ENCODE peak calls at places on chromosome 6, in four cellular contexts. One of them, this sample, is unnamed.

GRCh38 chr6:5174756-5175155 is 86.0 kb downstream of the LYRM4 start:
- DNase-seq in WTC11: no peak
- DNase-seq in HepG2: no peak
- DNase-seq in K562: no peak
- DNase-seq in this sample: no peak

GRCh38 chr6:15427360-15428070 is 181.6 kb downstream of the JARID2 start:
- DNase-seq in WTC11: no peak
- DNase-seq in HepG2: no peak
- DNase-seq in K562: no peak
- DNase-seq in this sample: no peak

GRCh38 chr6:12024715-12025434 is 12.8 kb downstream of the HIVEP1 start:
- DNase-seq in WTC11: no peak
- DNase-seq in HepG2: no peak
- DNase-seq in K562: no peak
- DNase-seq in this sample: no peak

GRCh38 chr6:25227854-25228253 is 51.3 kb upstream of the CARMIL1 start:
- DNase-seq in WTC11: no peak
- DNase-seq in HepG2: no peak
- DNase-seq in K562: no peak
- DNase-seq in this sample: no peak

GRCh38 chr6:96015791-96016776 is at the start of gene FUT9:
- DNase-seq in WTC11: peak
- DNase-seq in HepG2: no peak
- DNase-seq in K562: no peak
- DNase-seq in this sample: no peak

GRCh38 chr6:47512872-47513271 is 35.3 kb downstream of the CD2AP start:
- DNase-seq in WTC11: no peak
- DNase-seq in HepG2: no peak
- DNase-seq in K562: no peak
- DNase-seq in this sample: peak

GRCh38 chr6:25883991-25884390 is 9.9 kb upstream of the SLC17A3 start:
- DNase-seq in WTC11: no peak
- DNase-seq in HepG2: peak
- DNase-seq in K562: no peak
- DNase-seq in this sample: peak

GRCh38 chr6:123716506-123716905 is 79.8 kb upstream of the TRDN start:
- DNase-seq in WTC11: no peak
- DNase-seq in HepG2: no peak
- DNase-seq in K562: no peak
- DNase-seq in this sample: peak

GRCh38 chr6:34202329-34203201 is 34.1 kb upstream of the HMGA1 start:
- DNase-seq in WTC11: peak
- DNase-seq in HepG2: no peak
- DNase-seq in K562: peak
- DNase-seq in this sample: no peak

GRCh38 chr6:129929433-129929832 is 68.3 kb upstream of the TMEM244 start:
- DNase-seq in WTC11: no peak
- DNase-seq in HepG2: no peak
- DNase-seq in K562: no peak
- DNase-seq in this sample: no peak

GRCh38 chr6:134379086-134379485 is 61.2 kb upstream of the SGK1 start:
- DNase-seq in WTC11: peak
- DNase-seq in HepG2: no peak
- DNase-seq in K562: peak
- DNase-seq in this sample: no peak

GRCh38 chr6:63573899-63574553 is 1.7 kb downstream of the LOC128125822 start:
- DNase-seq in WTC11: peak
- DNase-seq in HepG2: peak
- DNase-seq in K562: peak
- DNase-seq in this sample: peak

GRCh38 chr6:31114540-31114876 is at the start of gene PSORS1C1:
- DNase-seq in WTC11: no peak
- DNase-seq in HepG2: peak
- DNase-seq in K562: no peak
- DNase-seq in this sample: peak

GRCh38 chr6:35318200-35318844 is 20.7 kb downstream of the DEF6 start:
- DNase-seq in WTC11: peak
- DNase-seq in HepG2: peak
- DNase-seq in K562: peak
- DNase-seq in this sample: peak

GRCh38 chr6:11309947-11310665 is 77.6 kb upstream of the NEDD9 start:
- DNase-seq in WTC11: peak
- DNase-seq in HepG2: no peak
- DNase-seq in K562: no peak
- DNase-seq in this sample: no peak

GRCh38 chr6:42359021-42359420 is 92.7 kb downstream of the TRERF1 start:
- DNase-seq in WTC11: no peak
- DNase-seq in HepG2: no peak
- DNase-seq in K562: no peak
- DNase-seq in this sample: peak

GRCh38 chr6:7787731-7788130 is 61.8 kb downstream of the BMP6 start:
- DNase-seq in WTC11: no peak
- DNase-seq in HepG2: no peak
- DNase-seq in K562: no peak
- DNase-seq in this sample: no peak

GRCh38 chr6:119423996-119424395 is 74.4 kb upstream of the MAN1A1 start:
- DNase-seq in WTC11: no peak
- DNase-seq in HepG2: no peak
- DNase-seq in K562: no peak
- DNase-seq in this sample: no peak

GRCh38 chr6:119430820-119431219 is 81.3 kb upstream of the MAN1A1 start:
- DNase-seq in WTC11: no peak
- DNase-seq in HepG2: no peak
- DNase-seq in K562: no peak
- DNase-seq in this sample: no peak

GRCh38 chr6:119431799-119432198 is 82.2 kb upstream of the MAN1A1 start:
- DNase-seq in WTC11: no peak
- DNase-seq in HepG2: no peak
- DNase-seq in K562: no peak
- DNase-seq in this sample: no peak

GRCh38 chr6:119428647-119429046 is 79.1 kb upstream of the MAN1A1 start:
- DNase-seq in WTC11: no peak
- DNase-seq in HepG2: no peak
- DNase-seq in K562: peak
- DNase-seq in this sample: no peak

GRCh38 chr6:119426619-119427018 is 77.1 kb upstream of the MAN1A1 start:
- DNase-seq in WTC11: no peak
- DNase-seq in HepG2: no peak
- DNase-seq in K562: no peak
- DNase-seq in this sample: no peak
- TF ChIP-seq HMGXB4 in WTC11: no peak
- TF ChIP-seq HMGXB4 in HepG2: no peak
- TF ChIP-seq HMGXB4 in K562: no peak
- TF ChIP-seq HMGXB4 in this sample: no peak

DNA sequence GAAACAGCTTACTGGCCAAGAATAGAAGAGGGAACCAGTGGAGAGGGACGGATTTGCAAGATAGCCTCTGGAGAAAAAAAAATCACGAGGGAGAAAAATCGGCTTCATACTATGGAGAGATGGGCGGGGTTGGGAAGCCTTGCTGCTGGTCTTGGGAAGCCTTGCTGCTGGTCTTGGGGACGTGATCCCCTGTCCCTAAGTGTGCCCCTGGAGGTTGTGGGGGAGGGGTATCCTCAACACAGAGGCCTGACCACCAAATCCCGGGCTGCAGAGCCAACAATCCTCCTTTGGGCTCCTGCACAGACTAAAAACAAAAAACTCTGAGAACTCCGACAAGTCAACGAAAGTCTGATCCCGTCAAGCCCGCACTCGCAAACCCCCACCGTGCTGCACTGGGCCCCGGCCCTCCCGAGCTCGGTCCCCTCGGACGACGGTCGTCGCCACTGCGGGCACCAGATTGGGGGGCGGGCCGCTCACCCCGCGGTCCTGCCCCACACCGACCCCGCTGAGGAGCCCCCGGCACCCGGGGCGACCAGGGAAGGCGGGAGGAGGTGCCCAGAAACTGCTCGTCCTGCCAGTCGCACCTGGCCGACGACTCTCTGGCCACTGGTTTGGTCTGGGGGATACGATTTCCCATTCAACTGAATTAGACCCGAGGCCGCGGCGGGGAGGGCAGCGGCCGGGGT is 720 bp downstream of the MAP7 start:
- DNase-seq in WTC11: peak
- DNase-seq in HepG2: no peak
- DNase-seq in K562: peak
- DNase-seq in this sample: peak
- TF ChIP-seq HMGXB4 in WTC11: no peak
- TF ChIP-seq HMGXB4 in HepG2: no peak
- TF ChIP-seq HMGXB4 in K562: no peak
- TF ChIP-seq HMGXB4 in this sample: no peak

GRCh38 chr6:23243858-23244257 is 674.5 kb downstream of the HDGFL1 start:
- DNase-seq in WTC11: no peak
- DNase-seq in HepG2: no peak
- DNase-seq in K562: no peak
- DNase-seq in this sample: no peak

GRCh38 chr6:23246901-23247300 is 677.5 kb downstream of the HDGFL1 start:
- DNase-seq in WTC11: no peak
- DNase-seq in HepG2: no peak
- DNase-seq in K562: no peak
- DNase-seq in this sample: no peak

GRCh38 chr6:23245559-23245958 is 676.2 kb downstream of the HDGFL1 start:
- DNase-seq in WTC11: no peak
- DNase-seq in HepG2: no peak
- DNase-seq in K562: no peak
- DNase-seq in this sample: no peak

DNA sequence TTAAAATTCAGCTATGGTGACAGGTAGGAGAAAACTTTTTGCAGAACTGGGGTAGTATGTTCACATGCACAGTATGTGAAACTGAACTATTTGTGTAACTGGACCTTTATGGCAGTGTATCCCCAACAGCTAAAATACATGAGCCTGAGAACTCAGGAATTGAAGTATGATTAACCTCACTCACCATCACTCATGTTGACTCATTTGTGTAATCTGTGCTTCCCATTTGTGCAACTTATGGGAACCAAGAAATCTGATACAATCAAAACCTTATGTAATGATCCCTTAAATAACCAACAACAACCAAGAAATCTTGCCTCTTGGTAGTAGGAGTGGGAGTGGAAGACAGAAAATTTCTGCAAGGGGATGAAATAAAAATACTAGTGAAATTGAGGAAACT is 674.9 kb downstream of the HDGFL1 start:
- DNase-seq in WTC11: no peak
- DNase-seq in HepG2: no peak
- DNase-seq in K562: no peak
- DNase-seq in this sample: no peak
- TF ChIP-seq HMGXB4 in WTC11: no peak
- TF ChIP-seq HMGXB4 in HepG2: no peak
- TF ChIP-seq HMGXB4 in K562: no peak
- TF ChIP-seq HMGXB4 in this sample: no peak

DNA sequence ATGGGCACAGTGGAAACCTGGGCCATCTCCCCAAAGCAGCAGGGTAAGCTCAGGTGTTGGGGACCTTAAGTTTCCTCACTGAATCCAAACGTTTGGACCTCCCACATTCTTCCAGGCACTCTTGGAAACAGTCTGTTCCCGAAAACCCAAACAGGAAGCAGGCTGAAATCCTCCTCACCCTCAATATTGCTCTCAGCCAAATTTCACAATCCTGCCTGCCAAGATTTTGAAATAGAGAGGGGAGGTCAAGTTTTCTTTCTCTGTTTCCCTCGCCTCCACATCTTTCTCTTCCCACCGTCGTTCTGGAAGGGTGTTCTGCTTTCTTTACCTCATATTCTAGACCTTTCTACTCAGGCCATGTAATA is 392.0 kb upstream of the SASH1 start:
- DNase-seq in WTC11: no peak
- DNase-seq in HepG2: no peak
- DNase-seq in K562: no peak
- DNase-seq in this sample: no peak
- TF ChIP-seq HMGXB4 in WTC11: no peak
- TF ChIP-seq HMGXB4 in HepG2: no peak
- TF ChIP-seq HMGXB4 in K562: no peak
- TF ChIP-seq HMGXB4 in this sample: no peak

GRCh38 chr6:166422201-166422940 is 39.6 kb upstream of the MPC1 start:
- DNase-seq in WTC11: no peak
- DNase-seq in HepG2: no peak
- DNase-seq in K562: no peak
- DNase-seq in this sample: no peak
- TF ChIP-seq HMGXB4 in WTC11: no peak
- TF ChIP-seq HMGXB4 in HepG2: no peak
- TF ChIP-seq HMGXB4 in K562: no peak
- TF ChIP-seq HMGXB4 in this sample: no peak

GRCh38 chr6:45428734-45429133 is 51.0 kb upstream of the SUPT3H start:
- DNase-seq in WTC11: no peak
- DNase-seq in HepG2: no peak
- DNase-seq in K562: no peak
- DNase-seq in this sample: no peak

GRCh38 chr6:45432944-45433343 is 55.2 kb upstream of the SUPT3H start:
- DNase-seq in WTC11: no peak
- DNase-seq in HepG2: no peak
- DNase-seq in K562: no peak
- DNase-seq in this sample: no peak

GRCh38 chr6:45431314-45432058 is 53.8 kb upstream of the SUPT3H start:
- DNase-seq in WTC11: no peak
- DNase-seq in HepG2: no peak
- DNase-seq in K562: no peak
- DNase-seq in this sample: no peak

GRCh38 chr6:45427632-45428031 is 49.9 kb upstream of the SUPT3H start:
- DNase-seq in WTC11: no peak
- DNase-seq in HepG2: no peak
- DNase-seq in K562: no peak
- DNase-seq in this sample: no peak

DNA sequence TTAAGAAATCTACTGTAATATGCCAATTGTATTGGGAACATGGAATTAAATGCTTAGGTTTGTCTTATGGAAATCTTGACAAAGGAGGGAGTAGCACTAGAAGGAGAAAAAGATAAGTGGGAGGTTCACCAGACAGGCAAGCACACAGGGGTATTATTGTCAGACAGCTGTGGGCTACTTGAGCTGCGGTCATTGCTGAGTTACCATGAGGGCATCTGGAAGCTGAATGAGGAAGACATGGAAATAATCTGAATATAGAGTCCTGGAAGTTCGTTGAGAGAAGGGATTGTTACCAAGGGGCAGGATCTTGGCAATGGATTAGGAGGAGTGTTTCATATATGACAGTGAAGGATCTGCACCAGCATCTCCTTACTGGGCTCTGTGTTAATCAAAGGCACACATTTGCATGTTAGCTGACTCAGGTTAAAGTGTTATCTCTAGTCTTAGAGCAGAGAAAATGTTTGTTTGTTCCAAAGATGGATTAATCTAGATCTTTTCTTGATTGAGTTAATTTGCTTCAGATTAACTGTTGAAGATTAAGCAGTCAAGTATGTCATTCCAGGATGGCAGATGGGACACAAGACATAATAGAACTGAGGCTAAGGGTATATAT is 53.0 kb upstream of the SUPT3H start:
- DNase-seq in WTC11: no peak
- DNase-seq in HepG2: no peak
- DNase-seq in K562: no peak
- DNase-seq in this sample: no peak
- TF ChIP-seq HMGXB4 in WTC11: no peak
- TF ChIP-seq HMGXB4 in HepG2: no peak
- TF ChIP-seq HMGXB4 in K562: no peak
- TF ChIP-seq HMGXB4 in this sample: no peak

DNA sequence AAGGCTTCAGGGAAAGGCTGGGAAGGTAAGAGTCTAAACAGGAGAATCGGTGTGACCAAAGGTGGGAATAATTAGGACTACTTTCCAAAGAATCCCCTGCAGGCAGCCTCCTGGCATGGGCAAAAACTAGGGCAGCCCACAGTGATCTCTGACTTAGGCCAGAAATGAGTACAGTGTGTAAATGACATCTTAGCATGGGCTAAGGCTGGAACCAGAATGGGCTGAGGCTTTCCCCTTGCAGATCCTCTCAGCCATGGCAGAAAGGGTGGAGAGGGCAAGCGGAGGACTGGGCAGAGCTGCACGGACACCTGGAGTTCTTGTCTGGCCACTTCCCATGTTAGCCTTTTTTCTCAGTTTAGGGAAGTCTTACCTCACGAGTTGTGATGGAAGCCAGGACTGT is 69.9 kb upstream of the FOXQ1 start:
- DNase-seq in WTC11: no peak
- DNase-seq in HepG2: no peak
- DNase-seq in K562: no peak
- DNase-seq in this sample: no peak
- TF ChIP-seq HMGXB4 in WTC11: no peak
- TF ChIP-seq HMGXB4 in HepG2: no peak
- TF ChIP-seq HMGXB4 in K562: no peak
- TF ChIP-seq HMGXB4 in this sample: no peak